ENCODE peak calls at places on chromosomes 13 and 19, in five cellular contexts. T, P, Z, Y and M are unnamed samples.

GRCh38 chr19:33395561-33396550 is 22.3 kb downstream of the CEBPG start:
- DNase-seq in T (no peak), P (peak), Z (peak), Y (peak), M (peak)

GRCh38 chr13:43348397-43348796 is 325.0 kb downstream of the DNAJC15 start:
- DNase-seq in T (no peak), P (peak), Z (no peak), Y (no peak), M (peak)

GRCh38 chr19:33826521-33826920 is 29.9 kb downstream of the KCTD15 start:
- DNase-seq in T (no peak), P (no peak), Z (no peak), Y (no peak), M (no peak)

GRCh38 chr19:558770-559439 is 13.5 kb upstream of the BSG start:
- DNase-seq in T (no peak), P (peak), Z (no peak), Y (no peak), M (no peak)

GRCh38 chr19:46610851-46611770 is 10.0 kb downstream of the CALM3 start:
- DNase-seq in T (no peak), P (peak), Z (no peak), Y (peak), M (peak)

GRCh38 chr19:45253396-45254027 is 2.4 kb downstream of the MARK4 start:
- DNase-seq in T (no peak), P (peak), Z (no peak), Y (peak), M (peak)

GRCh38 chr19:10112037-10112751 is 701 bp downstream of the P2RY11 start:
- DNase-seq in T (no peak), P (no peak), Z (no peak), Y (peak), M (no peak)

GRCh38 chr19:8250596-8250995 is 41.4 kb downstream of the CERS4 start:
- DNase-seq in T (no peak), P (no peak), Z (no peak), Y (no peak), M (no peak)

GRCh38 chr19:44644391-44645016 is 794 bp downstream of the PVR start:
- DNase-seq in T (no peak), P (peak), Z (no peak), Y (no peak), M (peak)

GRCh38 chr19:30703645-30704044 is 331.5 kb downstream of the ZNF536 start:
- DNase-seq in T (no peak), P (no peak), Z (no peak), Y (no peak), M (no peak)

GRCh38 chr13:39557285-39557955 is 45.6 kb downstream of the LHFPL6 start:
- DNase-seq in T (no peak), P (no peak), Z (no peak), Y (no peak), M (no peak)

GRCh38 chr19:8158411-8159074 is 9.2 kb upstream of the FBN3 start:
- DNase-seq in T (no peak), P (peak), Z (no peak), Y (peak), M (peak)

GRCh38 chr19:19110410-19111137 is 27.7 kb downstream of the TMEM161A start:
- DNase-seq in T (no peak), P (no peak), Z (no peak), Y (no peak), M (no peak)

GRCh38 chr13:66353664-66354063 is 876.5 kb downstream of the PCDH9 start:
- DNase-seq in T (no peak), P (no peak), Z (no peak), Y (no peak), M (peak)

GRCh38 chr13:111916201-111916600 is 150.7 kb upstream of the SOX1 start:
- DNase-seq in T (no peak), P (no peak), Z (no peak), Y (no peak), M (no peak)

GRCh38 chr19:2761309-2761677 is 21.5 kb upstream of the SLC39A3 start:
- DNase-seq in T (no peak), P (no peak), Z (no peak), Y (no peak), M (no peak)

GRCh38 chr19:55261671-55262126 is 2.9 kb upstream of the PPP6R1 start:
- DNase-seq in T (no peak), P (no peak), Z (no peak), Y (no peak), M (no peak)

GRCh38 chr19:5707576-5708575 is 12.1 kb downstream of the LONP1 start:
- DNase-seq in T (no peak), P (no peak), Z (no peak), Y (no peak), M (no peak)

GRCh38 chr13:97340399-97340798 is 93.6 kb upstream of the RAP2A start:
- DNase-seq in T (no peak), P (no peak), Z (no peak), Y (no peak), M (no peak)

GRCh38 chr13:97339019-97339988 is 94.7 kb upstream of the RAP2A start:
- DNase-seq in T (no peak), P (peak), Z (peak), Y (peak), M (peak)

GRCh38 chr13:97337985-97338384 is 96.0 kb upstream of the RAP2A start:
- DNase-seq in T (no peak), P (no peak), Z (no peak), Y (no peak), M (no peak)

GRCh38 chr13:97339989-97340361 is 94.0 kb upstream of the RAP2A start:
- DNase-seq in T (no peak), P (no peak), Z (no peak), Y (no peak), M (peak)

GRCh38 chr13:97338571-97338970 is 95.4 kb upstream of the RAP2A start:
- DNase-seq in T (no peak), P (no peak), Z (no peak), Y (no peak), M (no peak)
- TF ChIP-seq CTCF in T (no peak), P (no peak), Z (no peak), Y (no peak), M (no peak)

GRCh38 chr19:48319647-48320537 is 5.5 kb upstream of the EMP3 start:
- DNase-seq in T (no peak), P (peak), Z (peak), Y (peak), M (peak)
- H3K4me3 ChIP-seq in T (no peak), P (no peak), Z (no peak), Y (no peak), M (no peak)

DNA sequence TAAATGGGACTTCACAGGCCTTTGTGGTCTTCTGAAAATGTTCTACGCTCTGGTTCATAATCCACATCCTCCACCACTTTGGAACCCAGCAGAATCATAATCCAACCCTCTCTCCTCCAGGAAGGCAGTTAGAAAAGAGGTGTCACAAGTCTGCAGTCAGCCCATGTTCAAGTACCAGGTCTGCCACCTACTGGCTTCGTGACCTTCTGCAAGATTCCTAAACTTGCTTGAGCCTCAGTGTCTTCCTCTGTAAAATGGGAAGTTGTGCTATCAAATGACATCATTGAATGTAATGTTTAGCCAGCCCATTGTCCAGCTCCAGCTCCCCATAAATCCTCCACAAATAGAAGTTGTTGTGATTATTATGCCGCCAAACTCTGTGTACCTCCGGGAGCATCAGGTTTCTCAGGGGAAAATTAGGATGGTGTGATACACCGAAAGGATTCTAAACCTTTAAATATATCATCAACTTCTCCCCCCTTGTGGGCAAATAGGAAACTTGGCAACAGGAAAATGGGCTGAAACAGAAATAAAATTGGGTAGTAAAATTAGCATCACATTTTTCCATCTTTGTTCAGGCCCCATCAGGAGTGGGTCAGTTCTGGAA is 109.7 kb downstream of the NUFIP1 start:
- DNase-seq in T (no peak), P (peak), Z (no peak), Y (peak), M (peak)
- TF ChIP-seq CTCF in T (peak), P (peak), Z (peak), Y (peak), M (peak)

GRCh38 chr13:51826606-51827005 is 18.4 kb downstream of the TMEM272 start:
- DNase-seq in T (no peak), P (no peak), Z (no peak), Y (no peak), M (no peak)

GRCh38 chr13:51827254-51827653 is 17.7 kb downstream of the TMEM272 start:
- DNase-seq in T (no peak), P (no peak), Z (no peak), Y (no peak), M (no peak)

GRCh38 chr13:51831519-51831918 is 13.5 kb downstream of the TMEM272 start:
- DNase-seq in T (no peak), P (no peak), Z (no peak), Y (no peak), M (no peak)

GRCh38 chr13:51832471-51833152 is 12.4 kb downstream of the TMEM272 start:
- DNase-seq in T (no peak), P (peak), Z (peak), Y (peak), M (peak)

DNA sequence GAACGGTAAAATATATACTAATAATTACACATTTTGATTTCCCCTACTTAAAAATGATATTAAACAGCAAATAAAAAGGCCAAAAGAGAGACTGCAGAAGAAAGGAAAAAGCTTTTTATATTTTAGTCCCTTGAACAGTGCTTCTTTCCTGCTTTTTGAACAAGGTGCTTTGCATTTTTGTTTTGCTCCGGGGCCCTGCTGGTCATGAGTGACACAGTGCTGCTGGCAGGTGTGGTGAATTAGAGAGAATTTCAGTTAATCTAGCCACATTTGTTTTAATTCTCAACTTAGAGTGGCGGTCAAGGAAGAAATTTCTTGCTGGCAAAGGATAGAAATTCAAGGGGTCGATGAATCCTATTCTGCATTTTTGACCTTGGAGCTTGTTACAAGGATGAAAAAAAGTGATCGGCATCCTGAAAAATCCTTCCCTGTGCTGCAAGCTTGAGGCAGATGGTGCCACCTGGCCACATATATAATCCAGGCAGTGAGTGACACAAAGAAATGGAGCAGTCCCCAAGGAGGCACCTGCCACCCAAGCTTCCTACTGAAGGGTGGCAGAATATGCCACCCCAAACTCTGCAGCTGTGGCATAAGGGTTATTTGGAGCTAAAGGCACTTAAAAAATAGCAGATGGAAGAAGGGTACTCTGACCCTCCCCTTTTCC is 15.6 kb downstream of the TMEM272 start:
- DNase-seq in T (no peak), P (no peak), Z (no peak), Y (no peak), M (no peak)
- H3K4me3 ChIP-seq in T (no peak), P (no peak), Z (no peak), Y (no peak), M (no peak)